ENCODE peak calls at places on chromosomes 3 and 15, in four cellular contexts. D is HCT116, A is endothelial cell of umbilical vein, V is HepG2. Y is an unnamed sample. For H3K9me3, the result is how much of the 10 kb centered on the place peaks cover.

GRCh38 chr3:88150371-88150770 is 612 bp downstream of the C3orf38 start:
- DNase-seq in D (no peak), A (peak), V (no peak), Y (no peak)

GRCh38 chr3:133476971-133477375 is 77.1 kb downstream of the BFSP2 start:
- DNase-seq in D (no peak), A (no peak), V (no peak), Y (no peak)

GRCh38 chr3:10294030-10294591 is 1.4 kb upstream of the GHRL start:
- DNase-seq in D (no peak), A (no peak), V (no peak), Y (no peak)

GRCh38 chr3:52694528-52695189 is 8.8 kb downstream of the GNL3 start:
- DNase-seq in D (no peak), A (no peak), V (no peak), Y (no peak)

GRCh38 chr15:31476866-31477265 is 150.2 kb downstream of the KLF13 start:
- DNase-seq in D (no peak), A (no peak), V (no peak), Y (no peak)

GRCh38 chr3:170815340-170815739 is 54.7 kb downstream of the RPL22L1 start:
- DNase-seq in D (peak), A (no peak), V (peak), Y (no peak)

GRCh38 chr3:190811775-190812480 is 50.6 kb downstream of the GMNC start:
- DNase-seq in D (peak), A (peak), V (peak), Y (peak)

GRCh38 chr15:39151545-39151944 is 429.3 kb upstream of the THBS1 start:
- DNase-seq in D (no peak), A (no peak), V (no peak), Y (no peak)

GRCh38 chr3:158091526-158091925 is 14.7 kb downstream of the SHOX2 start:
- DNase-seq in D (no peak), A (peak), V (peak), Y (no peak)

GRCh38 chr15:93617443-93617842 is 528.4 kb upstream of the RGMA start:
- DNase-seq in D (no peak), A (no peak), V (no peak), Y (no peak)

GRCh38 chr3:42007785-42008184 is 45.9 kb upstream of the ULK4 start:
- DNase-seq in D (no peak), A (no peak), V (no peak), Y (no peak)

GRCh38 chr3:4976109-4976508 is 3.1 kb upstream of the BHLHE40 start:
- DNase-seq in D (peak), A (peak), V (peak), Y (no peak)

GRCh38 chr3:70754314-70754713 is 441.9 kb upstream of the MDFIC2 start:
- DNase-seq in D (no peak), A (no peak), V (no peak), Y (no peak)

GRCh38 chr3:77898621-77899020 is 858.7 kb downstream of the ROBO2 start:
- DNase-seq in D (no peak), A (no peak), V (no peak), Y (no peak)

GRCh38 chr15:100033140-100033857 is 300.1 kb upstream of the LYSMD4 start:
- DNase-seq in D (no peak), A (no peak), V (no peak), Y (no peak)

GRCh38 chr3:152574461-152575079 is 260.4 kb upstream of the P2RY1 start:
- DNase-seq in D (peak), A (peak), V (peak), Y (peak)

GRCh38 chr15:72846027-72846426 is 62.5 kb upstream of the ADPGK start:
- DNase-seq in D (no peak), A (no peak), V (no peak), Y (no peak)

GRCh38 chr3:159987291-159987711 is 1.3 kb upstream of the IL12A start:
- DNase-seq in D (no peak), A (no peak), V (no peak), Y (no peak)

GRCh38 chr3:44136421-44136820 is 105.3 kb upstream of the TOPAZ1 start:
- DNase-seq in D (no peak), A (peak), V (no peak), Y (no peak)

GRCh38 chr15:33022629-33023028 is 171.9 kb downstream of the FMN1 start:
- DNase-seq in D (no peak), A (peak), V (no peak), Y (no peak)

GRCh38 chr3:135915206-135915605 is 50.3 kb upstream of the PPP2R3A start:
- DNase-seq in D (no peak), A (no peak), V (no peak), Y (no peak)

GRCh38 chr3:66456711-66457173 is 44.1 kb downstream of the LRIG1 start:
- DNase-seq in D (no peak), A (no peak), V (no peak), Y (no peak)

GRCh38 chr3:15682766-15683165 is 81.2 kb downstream of the BTD start:
- DNase-seq in D (no peak), A (peak), V (no peak), Y (peak)

GRCh38 chr3:39095146-39095677 is 12.2 kb downstream of the GORASP1 start:
- DNase-seq in D (no peak), A (no peak), V (no peak), Y (no peak)

GRCh38 chr15:88512606-88513005 is 33.9 kb downstream of the DET1 start:
- DNase-seq in D (no peak), A (no peak), V (no peak), Y (no peak)

GRCh38 chr15:51846463-51847230 is 17.2 kb downstream of the TMOD3 start:
- DNase-seq in D (peak), A (peak), V (no peak), Y (peak)
- TF ChIP-seq POLR2AphosphoS5 in D (peak), A (peak), V (no peak), Y (no peak)

GRCh38 chr3:23741403-23741706 is 64.4 kb upstream of the UBE2E1 start:
- DNase-seq in D (no peak), A (no peak), V (no peak), Y (no peak)
- TF ChIP-seq EZH2 in D (no peak), A (no peak), V (no peak), Y (no peak)

GRCh38 chr3:71778353-71778752 is 6.6 kb downstream of the PROK2 start:
- DNase-seq in D (no peak), A (no peak), V (no peak), Y (no peak)
- H3K9me3 ChIP-seq in D (under half), A (under half), V (under half), Y (under half)

GRCh38 chr3:67654099-67654831 is at the start of gene SUCLG2:
- DNase-seq in D (peak), A (peak), V (peak), Y (no peak)
- TF ChIP-seq POLR2AphosphoS5 in D (peak), A (peak), V (peak), Y (peak)

GRCh38 chr15:67266870-67267269 is 12.3 kb downstream of the IQCH start:
- DNase-seq in D (no peak), A (no peak), V (no peak), Y (no peak)
- TF ChIP-seq EZH2 in D (no peak), A (no peak), V (no peak), Y (no peak)

DNA sequence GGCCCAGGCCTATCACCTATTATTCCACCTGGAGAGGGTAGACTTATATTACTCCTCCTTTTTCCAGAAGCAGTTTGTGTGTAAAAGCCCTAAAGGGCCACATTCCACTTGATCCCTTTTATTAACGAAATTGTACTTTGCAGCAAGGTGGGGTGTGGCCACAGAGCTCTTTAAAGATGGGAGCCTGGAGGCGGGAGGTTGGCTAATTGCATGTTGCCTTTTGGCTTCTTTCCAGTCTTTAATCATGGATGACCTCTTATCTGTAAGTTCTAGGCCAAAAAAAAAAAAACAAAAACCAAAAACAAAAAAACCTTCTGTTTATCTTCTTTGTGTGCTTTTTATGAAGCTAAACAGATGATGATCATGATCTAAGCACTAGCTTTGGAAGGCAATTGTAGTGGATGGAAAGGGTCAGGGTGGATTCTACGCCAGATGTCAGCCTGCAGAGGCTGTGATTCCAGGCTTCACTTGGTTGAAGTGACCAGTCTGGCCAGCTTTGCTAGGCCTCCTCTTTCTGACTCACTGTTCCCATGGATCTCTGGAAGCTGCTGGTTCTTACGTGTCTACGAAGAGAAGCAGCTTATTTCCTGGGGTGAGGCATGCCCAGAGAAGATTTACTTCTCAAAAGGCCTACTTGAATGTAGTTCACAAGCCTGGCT is 330.7 kb upstream of the C2CD4B start:
- DNase-seq in D (no peak), A (no peak), V (no peak), Y (no peak)
- H3K9me3 ChIP-seq in D (under half), A (under half), V (under half), Y (under half)

DNA sequence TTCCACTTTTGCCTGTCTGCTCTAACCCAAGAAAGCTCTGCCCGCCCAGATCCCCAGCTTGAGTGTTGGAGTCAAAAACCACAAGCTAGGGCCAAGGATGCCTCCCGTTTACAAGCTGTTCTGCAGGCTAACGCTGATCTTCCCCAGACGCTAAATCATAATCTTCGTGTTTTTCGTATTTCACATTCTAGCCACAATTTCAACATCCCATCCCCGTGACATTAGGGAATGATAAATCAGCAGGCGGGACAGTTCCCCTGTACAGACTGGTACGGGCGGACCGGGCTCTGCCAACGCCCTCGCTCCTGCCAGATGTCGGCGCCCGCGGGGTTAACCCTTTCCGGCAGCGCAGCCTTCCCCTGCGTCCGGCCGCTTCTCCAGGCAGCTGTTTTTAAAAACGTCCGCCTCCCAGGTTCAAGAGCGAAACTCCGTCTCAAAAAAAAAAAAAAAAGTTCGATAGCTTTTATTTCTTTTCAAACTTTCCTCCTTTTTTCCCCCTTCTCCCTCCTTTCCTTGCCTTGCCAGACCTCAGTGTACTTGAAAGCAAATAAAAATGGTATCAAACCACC is 81.0 kb upstream of the BNC1 start:
- DNase-seq in D (peak), A (peak), V (no peak), Y (no peak)
- TF ChIP-seq POLR2AphosphoS5 in D (no peak), A (no peak), V (no peak), Y (no peak)

DNA sequence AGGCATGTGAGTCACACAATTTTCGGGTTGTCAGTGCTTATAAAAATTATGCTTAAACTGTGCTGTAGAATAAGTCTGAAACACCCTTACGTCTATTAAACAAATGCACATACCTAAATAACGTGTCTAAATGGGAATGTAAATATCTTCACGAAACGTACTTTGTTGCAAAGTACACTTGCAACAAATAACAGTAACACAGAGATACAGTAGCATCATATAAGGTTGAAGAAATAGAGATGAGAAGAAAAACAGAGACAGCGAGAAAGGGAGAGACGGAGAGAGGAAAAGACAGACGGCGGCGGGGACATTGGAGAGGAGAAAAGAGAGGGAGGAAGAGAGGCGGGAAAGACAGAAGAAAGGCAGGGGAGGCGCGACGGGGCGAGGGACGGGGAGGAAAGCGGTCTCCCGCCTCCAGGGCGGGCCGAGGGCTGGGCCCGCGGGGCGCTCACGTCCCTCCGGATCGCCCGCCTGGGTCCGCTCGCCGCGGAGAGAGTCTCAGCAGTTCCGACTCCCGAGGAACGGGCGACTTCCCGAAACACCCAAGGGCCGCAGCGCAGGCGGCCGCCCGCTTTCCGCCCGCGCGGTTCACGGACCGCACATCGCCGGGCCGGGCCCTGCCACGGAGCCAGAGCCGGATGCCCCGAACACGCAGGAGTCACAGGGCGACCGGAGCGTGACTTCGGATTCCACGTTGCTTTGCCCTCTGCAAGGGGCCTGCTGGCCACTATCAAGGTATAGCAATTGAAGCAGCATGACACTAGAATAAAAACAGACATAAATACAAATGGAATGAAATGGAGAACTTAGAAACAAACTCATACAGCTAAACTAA is 153.4 kb downstream of the LMLN start:
- DNase-seq in D (no peak), A (peak), V (no peak), Y (no peak)
- TF ChIP-seq EZH2 in D (no peak), A (peak), V (no peak), Y (no peak)

GRCh38 chr15:73946046-73946678 is 19.9 kb downstream of the LOXL1 start:
- DNase-seq in D (no peak), A (no peak), V (no peak), Y (no peak)
- H3K9me3 ChIP-seq in D (under half), A (under half), V (under half), Y (under half)